ENCODE peak calls at places on chromosomes 5 and 9, in four cellular contexts. K, R, T and W are unnamed samples.

GRCh38 chr5:135138116-135138850 is 104.3 kb upstream of the PITX1 start:
- DNase-seq in T (no peak), R (no peak), K (no peak), W (no peak)

GRCh38 chr9:137899551-137900360 is 22.2 kb downstream of the CACNA1B start:
- DNase-seq in R (no peak), K (no peak), T (no peak), W (no peak)

GRCh38 chr5:141605523-141606277 is 13.1 kb downstream of the DIAPH1 start:
- DNase-seq in T (no peak), K (peak; percentile 54), R (no peak), W (no peak)

GRCh38 chr5:117357886-117358285 is 783.3 kb upstream of the SEMA6A start:
- DNase-seq in R (no peak), K (no peak), T (no peak), W (no peak)

GRCh38 chr5:5678909-5679308 is 256.4 kb downstream of the ICE1 start:
- DNase-seq in K (no peak), R (no peak), T (no peak), W (no peak)

GRCh38 chr5:172530835-172531703 is 76.7 kb upstream of the SH3PXD2B start:
- DNase-seq in R (peak; percentile 34), K (no peak), T (no peak), W (no peak)

GRCh38 chr5:110019780-110020179 is 330.1 kb downstream of the MAN2A1 start:
- DNase-seq in R (no peak), T (no peak), K (no peak), W (no peak)

GRCh38 chr5:171750316-171750788 is 35.3 kb upstream of the SMIM23 start:
- DNase-seq in K (peak; percentile 21), R (no peak), T (no peak), W (peak; percentile 23)

GRCh38 chr9:81522721-81523551 is 166.4 kb downstream of the TLE1 start:
- DNase-seq in R (no peak), T (peak; percentile 25), K (peak; percentile 28), W (peak; percentile 63)

GRCh38 chr5:15604986-15605385 is 105.0 kb downstream of the FBXL7 start:
- DNase-seq in K (no peak), R (no peak), T (no peak), W (no peak)

GRCh38 chr9:129888085-129888808 is 53.0 kb downstream of the USP20 start:
- DNase-seq in T (no peak), R (no peak), K (peak; percentile 51), W (no peak)

GRCh38 chr9:136243631-136244030 is 2.0 kb downstream of the QSOX2 start:
- DNase-seq in R (no peak), K (no peak), T (no peak), W (no peak)

GRCh38 chr5:108858959-108859358 is 111.3 kb downstream of the FER start:
- DNase-seq in R (no peak), T (no peak), K (no peak), W (no peak)

GRCh38 chr5:134142088-134142487 is 27.6 kb downstream of the TCF7 start:
- DNase-seq in K (peak; percentile 15), R (peak; percentile 47), T (no peak), W (no peak)

GRCh38 chr9:120712539-120713031 is 1.7 kb downstream of the MEGF9 start:
- DNase-seq in K (no peak), T (no peak), R (no peak), W (no peak)

GRCh38 chr5:80871541-80871961 is 88.6 kb upstream of the RASGRF2 start:
- DNase-seq in T (no peak), R (peak; percentile 55), K (no peak), W (no peak)

GRCh38 chr5:151587796-151588606 is 3.1 kb downstream of the FAT2 start:
- DNase-seq in T (no peak), K (no peak), R (no peak), W (no peak)

GRCh38 chr5:151584057-151584937 is 6.8 kb downstream of the FAT2 start:
- DNase-seq in T (no peak), R (no peak), K (no peak), W (no peak)

GRCh38 chr5:151589878-151590570 is 1.1 kb downstream of the FAT2 start:
- DNase-seq in K (no peak), R (no peak), T (no peak), W (no peak)

GRCh38 chr5:151581841-151582583 is 9.1 kb downstream of the FAT2 start:
- DNase-seq in K (no peak), R (no peak), T (no peak), W (no peak)

GRCh38 chr5:151585970-151586369 is 5.2 kb downstream of the FAT2 start:
- DNase-seq in K (no peak), R (no peak), T (no peak), W (peak; percentile 26)
- H3K4me1 ChIP-seq in K (no peaks in the 10 kb centered on the region), R (no peaks in the 10 kb centered on the region), T (peaks cover 16% of the 10 kb centered on the region), W (no peaks in the 10 kb centered on the region)

GRCh38 chr9:16773116-16773515 is 97.4 kb downstream of the BNC2 start:
- DNase-seq in R (no peak), T (no peak), K (no peak), W (no peak)

GRCh38 chr9:16775330-16775729 is 95.1 kb downstream of the BNC2 start:
- DNase-seq in R (no peak), K (no peak), T (no peak), W (no peak)

GRCh38 chr9:16771352-16771751 is 99.1 kb downstream of the BNC2 start:
- DNase-seq in K (no peak), R (no peak), T (no peak), W (no peak)

GRCh38 chr9:16769291-16769690 is 101.2 kb downstream of the BNC2 start:
- DNase-seq in K (no peak), R (no peak), T (no peak), W (no peak)

DNA sequence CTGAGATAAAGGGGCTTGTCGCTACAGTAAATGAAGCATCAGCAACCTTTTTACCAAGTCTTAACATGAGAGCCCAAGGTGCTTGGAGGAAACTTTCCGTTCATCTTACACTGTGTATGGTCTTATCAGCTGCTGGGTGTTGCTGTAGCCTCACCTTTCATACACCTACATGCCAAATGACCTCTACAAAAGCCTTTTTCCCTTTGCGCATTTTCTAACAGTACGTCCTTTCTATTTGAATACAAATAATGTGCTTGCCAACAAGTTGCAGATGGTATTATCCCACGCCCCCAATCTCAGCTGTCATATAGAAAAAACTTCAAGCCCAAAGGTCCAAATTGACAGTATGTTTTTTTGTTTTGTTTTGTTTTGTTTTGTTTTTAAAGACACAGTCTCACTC is 96.9 kb downstream of the BNC2 start:
- DNase-seq in T (no peak), R (no peak), K (no peak), W (no peak)
- H3K9me3 ChIP-seq in T (no peaks in the 10 kb centered on the region), R (no peaks in the 10 kb centered on the region), K (no peaks in the 10 kb centered on the region), W (no peaks in the 10 kb centered on the region)

DNA sequence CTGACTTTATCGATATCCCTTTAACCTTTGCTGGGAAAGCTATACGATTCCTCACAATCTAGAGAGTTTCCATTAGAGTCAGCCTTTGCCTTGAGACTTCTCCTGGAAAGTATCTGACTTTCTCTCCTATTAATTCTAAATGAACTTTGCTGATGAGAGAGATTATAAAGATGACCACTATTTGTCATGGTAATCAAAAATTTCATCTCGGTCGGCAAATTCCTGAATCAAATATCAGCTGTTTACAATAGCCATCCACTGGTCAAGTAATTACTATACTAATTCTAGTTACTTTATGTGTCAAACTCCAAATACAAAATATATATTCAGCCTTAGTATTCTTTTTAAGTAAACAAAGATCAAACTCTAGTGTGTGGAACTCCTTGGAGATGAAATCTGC is 164.4 kb upstream of the ITGA1 start:
- DNase-seq in R (no peak), K (no peak), T (no peak), W (no peak)
- H3K4me1 ChIP-seq in R (no peaks in the 10 kb centered on the region), K (no peaks in the 10 kb centered on the region), T (no peaks in the 10 kb centered on the region), W (no peaks in the 10 kb centered on the region)

DNA sequence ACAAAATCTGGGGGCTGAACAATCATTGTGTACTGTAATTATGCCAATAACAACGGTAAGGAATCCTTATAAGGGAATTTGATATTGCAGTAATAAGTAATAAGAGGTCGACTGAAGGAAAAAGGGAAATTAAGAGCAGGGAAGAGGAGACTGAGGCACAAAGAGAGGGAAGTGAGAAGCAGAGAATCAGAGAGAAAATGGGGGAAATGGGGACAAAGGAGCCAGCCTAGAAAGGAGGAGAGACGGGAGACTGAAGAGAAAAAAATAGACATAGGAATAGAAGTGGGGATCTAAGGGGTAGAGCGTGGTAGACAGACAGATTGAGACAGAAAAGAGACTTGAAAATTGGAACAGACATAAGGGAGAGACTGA is 518 bp upstream of the ZNF300 start:
- DNase-seq in T (no peak), R (no peak), K (no peak), W (no peak)
- H3K9me3 ChIP-seq in T (peaks cover 77% of the 10 kb centered on the region), R (peaks cover 6% of the 10 kb centered on the region), K (no peaks in the 10 kb centered on the region), W (peaks cover 26% of the 10 kb centered on the region)

GRCh38 chr9:128383791-128384190 is 12.6 kb downstream of the URM1 start:
- DNase-seq in K (no peak), R (no peak), T (no peak), W (no peak)
- H3K4me1 ChIP-seq in K (no peaks in the 10 kb centered on the region), R (no peaks in the 10 kb centered on the region), T (peaks cover 40% of the 10 kb centered on the region), W (no peaks in the 10 kb centered on the region)

GRCh38 chr9:1366300-1366699 is 316.1 kb downstream of the DMRT2 start:
- DNase-seq in T (no peak), K (no peak), R (no peak), W (no peak)

GRCh38 chr9:1362845-1363244 is 312.7 kb downstream of the DMRT2 start:
- DNase-seq in T (no peak), K (no peak), R (no peak), W (no peak)
- H3K9me3 ChIP-seq in T (no peaks in the 10 kb centered on the region), K (no peaks in the 10 kb centered on the region), R (no peaks in the 10 kb centered on the region), W (peaks cover 3% of the 10 kb centered on the region)

DNA sequence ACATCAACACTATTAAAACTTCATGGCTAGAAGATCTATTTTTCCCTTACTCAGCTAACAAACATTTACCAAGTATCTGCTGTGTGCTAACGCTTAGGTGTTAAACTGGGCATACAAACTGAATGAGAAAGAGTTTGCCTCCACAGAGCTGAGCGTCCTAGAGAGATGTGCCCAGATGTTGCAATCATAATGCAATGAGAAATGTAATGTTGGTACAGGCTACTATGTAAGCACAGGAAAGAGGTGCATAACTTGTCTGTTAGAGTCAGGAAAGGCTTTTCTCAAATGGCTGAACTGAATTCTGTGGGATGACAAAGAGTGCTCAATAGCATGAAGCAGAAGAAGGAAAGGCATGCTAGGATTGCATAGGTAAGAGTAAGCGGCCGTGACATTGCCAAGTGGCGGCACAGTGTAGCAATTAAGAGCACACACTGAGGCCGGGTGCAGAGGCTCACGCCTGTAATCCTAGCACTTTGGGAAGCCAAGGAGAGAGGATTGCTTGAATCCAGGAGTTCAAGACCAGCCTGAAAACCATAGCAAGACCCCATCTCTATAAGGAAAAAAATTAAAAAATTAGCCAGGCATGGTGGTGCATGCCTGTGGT is 137.8 kb downstream of the MEF2C start:
- DNase-seq in T (no peak), R (no peak), K (no peak), W (no peak)
- H3K4me1 ChIP-seq in T (no peaks in the 10 kb centered on the region), R (no peaks in the 10 kb centered on the region), K (no peaks in the 10 kb centered on the region), W (peaks cover 7% of the 10 kb centered on the region)

DNA sequence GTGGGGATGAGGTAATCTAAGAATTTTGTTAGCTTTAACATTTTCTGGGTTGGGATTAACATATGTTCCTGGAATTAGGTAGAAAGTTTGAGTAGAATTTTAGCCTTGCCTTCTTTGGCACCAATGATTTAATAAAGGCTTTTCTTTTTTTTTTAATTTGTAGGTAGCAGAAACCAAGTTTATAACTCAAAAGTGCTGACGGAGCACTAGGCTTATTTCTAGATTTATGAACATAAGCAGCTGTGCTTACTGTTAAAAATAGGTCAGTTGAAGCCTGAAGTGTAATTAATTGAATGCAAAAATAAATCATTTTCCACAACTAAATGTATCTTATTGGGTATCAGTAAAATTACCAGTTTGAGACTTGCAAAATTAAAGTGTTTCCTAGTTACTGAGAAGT is 62.4 kb downstream of the TAF11L14 start:
- DNase-seq in K (no peak), T (no peak), R (no peak), W (no peak)
- H3K9me3 ChIP-seq in K (no peaks in the 10 kb centered on the region), T (peaks cover 5% of the 10 kb centered on the region), R (no peaks in the 10 kb centered on the region), W (no peaks in the 10 kb centered on the region)

GRCh38 chr5:159102294-159102934 is 2.7 kb upstream of the EBF1 start:
- DNase-seq in K (no peak), R (no peak), T (no peak), W (no peak)
- H3K4me1 ChIP-seq in K (no peaks in the 10 kb centered on the region), R (peaks cover 30% of the 10 kb centered on the region), T (no peaks in the 10 kb centered on the region), W (peaks cover 4% of the 10 kb centered on the region)